ENCODE peak calls at places on chromosomes 16 and 17, in nine cellular contexts. Q is ACHN; M is CD8-positive, alpha-beta T cell; U is stimulated activated CD8-positive, alpha-beta memory T cell treated with anti-CD3 and anti-CD28 coated beads, Interleukin-2, amount 100 ng/mL, for 1 hour; P is heart left ventricle; Y is H4; F is central memory CD8-positive, alpha-beta T cell; L is natural killer cell; K is cardiac fibroblast. Z is an unnamed sample.

GRCh38 chr16:66979011-66979717 is 9.2 kb upstream of the CES4A start:
- DNase-seq in Q (no peak), Y (no peak), M (no peak), P (peak), F (no peak), L (no peak), U (no peak), K (no peak), Z (no peak)

GRCh38 chr16:30557397-30557949 is 701 bp downstream of the ZNF764 start:
- DNase-seq in P (no peak), K (no peak), L (no peak), Q (no peak), U (no peak), F (no peak), Y (no peak), M (no peak), Z (no peak)

GRCh38 chr17:28946239-28946638 is 5.1 kb downstream of the PHF12 start:
- DNase-seq in U (no peak), M (no peak), K (peak), Y (no peak), P (no peak), L (no peak), Q (no peak), F (no peak), Z (no peak)

GRCh38 chr17:40605301-40605700 is 40.0 kb upstream of the CCR7 start:
- DNase-seq in P (no peak), Y (no peak), Q (no peak), L (no peak), K (no peak), U (no peak), F (no peak), M (peak), Z (no peak)

GRCh38 chr17:58336456-58337094 is 8.0 kb upstream of the TSPOAP1 start:
- DNase-seq in L (no peak), M (no peak), U (no peak), Y (no peak), Q (no peak), K (no peak), F (no peak), P (peak), Z (no peak)

GRCh38 chr16:28898266-28898665 is 20.0 kb downstream of the ATP2A1 start:
- DNase-seq in Q (no peak), L (no peak), F (no peak), M (no peak), P (no peak), K (no peak), Y (no peak), U (no peak), Z (no peak)

GRCh38 chr16:65809627-65810026 is 556.9 kb upstream of the CDH5 start:
- DNase-seq in Y (no peak), U (no peak), Q (no peak), P (no peak), F (no peak), K (no peak), L (no peak), M (no peak), Z (no peak)

GRCh38 chr16:3945751-3946603 is 65.5 kb upstream of the CREBBP start:
- DNase-seq in U (no peak), Q (peak), F (no peak), P (no peak), M (no peak), K (peak), L (no peak), Y (peak), Z (peak)

GRCh38 chr17:40071720-40072480 is 9.1 kb downstream of the THRA start:
- DNase-seq in Y (peak), F (no peak), P (peak), K (peak), U (no peak), M (no peak), Q (no peak), L (no peak), Z (no peak)

GRCh38 chr17:29042679-29043538 is at the start of gene PIPOX:
- DNase-seq in L (no peak), M (no peak), Y (peak), P (no peak), Q (peak), U (no peak), F (no peak), K (peak), Z (peak)

GRCh38 chr17:39700148-39700987 is 504 bp downstream of the ERBB2 start:
- DNase-seq in Q (peak), P (no peak), M (no peak), U (no peak), F (no peak), Y (no peak), K (peak), L (no peak), Z (peak)

GRCh38 chr17:49343273-49343672 is 18.8 kb downstream of the ZNF652 start:
- DNase-seq in Y (no peak), U (no peak), F (no peak), Q (no peak), L (no peak), M (no peak), P (no peak), K (peak), Z (no peak)

GRCh38 chr16:24950275-24950674 is 64.9 kb downstream of the ARHGAP17 start:
- DNase-seq in Y (no peak), M (no peak), K (peak), F (no peak), P (no peak), U (no peak), Q (peak), L (no peak), Z (no peak)

GRCh38 chr16:68117884-68118283 is 32.7 kb downstream of the NFATC3 start:
- DNase-seq in F (no peak), L (no peak), Y (no peak), Q (no peak), U (no peak), P (no peak), M (no peak), K (no peak), Z (no peak)

GRCh38 chr16:67767953-67768352 is 38.4 kb downstream of the RANBP10 start:
- DNase-seq in K (peak), U (no peak), L (no peak), M (no peak), F (no peak), P (no peak), Y (no peak), Q (peak), Z (no peak)

GRCh38 chr16:68374251-68374805 is 63.5 kb downstream of the PRMT7 start:
- DNase-seq in Y (no peak), P (no peak), F (no peak), U (no peak), L (no peak), K (no peak), Q (no peak), M (no peak), Z (no peak)

GRCh38 chr16:51153275-51153991 is 2.4 kb upstream of the SALL1 start:
- DNase-seq in K (peak), P (no peak), L (no peak), Q (no peak), U (no peak), F (no peak), Y (no peak), M (no peak), Z (peak)

GRCh38 chr16:27267037-27267677 is 1.4 kb downstream of the NSMCE1 start:
- DNase-seq in Q (no peak), K (no peak), Y (no peak), P (no peak), F (no peak), M (no peak), U (no peak), L (no peak), Z (no peak)

GRCh38 chr17:45341389-45342158 is 24.8 kb upstream of the MAP3K14 start:
- DNase-seq in Q (peak), F (no peak), K (peak), L (no peak), P (peak), M (no peak), U (no peak), Y (peak), Z (peak)

GRCh38 chr17:17108681-17109049 is 66.4 kb downstream of the MPRIP start:
- DNase-seq in L (no peak), K (no peak), U (no peak), F (no peak), Y (no peak), P (no peak), Q (no peak), M (no peak), Z (peak)

GRCh38 chr16:22141746-22142145 is 20.6 kb upstream of the SDR42E2 start:
- DNase-seq in M (no peak), F (no peak), Y (no peak), P (no peak), Q (peak), K (peak), L (no peak), U (no peak), Z (peak)

GRCh38 chr17:58415371-58416055 is 1.8 kb downstream of the RNF43 start:
- DNase-seq in U (no peak), P (no peak), Y (peak), K (no peak), M (no peak), F (no peak), Q (no peak), L (no peak), Z (peak)

GRCh38 chr16:76527244-76527643 is 250.0 kb downstream of the CNTNAP4 start:
- DNase-seq in P (no peak), Q (no peak), Y (no peak), M (no peak), U (no peak), F (no peak), L (no peak), K (no peak), Z (no peak)

GRCh38 chr16:3070608-3071111 is 5.2 kb downstream of the IL32 start:
- DNase-seq in F (no peak), Q (no peak), M (no peak), K (no peak), Y (no peak), P (no peak), L (no peak), U (no peak), Z (no peak)

GRCh38 chr17:66540131-66540781 is 237.8 kb downstream of the PRKCA start:
- DNase-seq in P (peak), L (no peak), U (no peak), K (peak), Q (no peak), F (no peak), Y (peak), M (no peak), Z (peak)